ENCODE peak calls at places on chromosomes 4 and X, in five cellular contexts. Y is GM12878, Z is K562, L is GM12891, H is HepG2. R is an unnamed sample.

GRCh38 chr4:43718369-43718768 is 730.2 kb downstream of the KCTD8 start:
- DNase-seq in Y (no peak), L (no peak), Z (no peak), H (no peak), R (no peak)

GRCh38 chr4:118993329-118993728 is 104.7 kb downstream of the SYNPO2 start:
- DNase-seq in L (no peak), H (no peak), Y (no peak), Z (no peak), R (no peak)

GRCh38 chr4:20284990-20285389 is 33.3 kb downstream of the SLIT2 start:
- DNase-seq in Y (no peak), L (no peak), Z (peak), H (no peak), R (no peak)

GRCh38 chr4:182955411-182955810 is 38.2 kb upstream of the DCTD start:
- DNase-seq in H (no peak), L (no peak), Z (peak), Y (no peak), R (no peak)

GRCh38 chr4:6710282-6710681 is 617 bp upstream of the MRFAP1L1 start:
- DNase-seq in H (no peak), Y (no peak), Z (no peak), L (no peak), R (no peak)

GRCh38 chr4:62209757-62210156 is 1009.6 kb downstream of the ADGRL3 start:
- DNase-seq in Y (no peak), H (no peak), L (no peak), Z (no peak), R (no peak)

GRCh38 chr4:187770345-187770744 is 225.2 kb upstream of the ZFP42 start:
- DNase-seq in H (no peak), L (no peak), Z (no peak), Y (no peak), R (no peak)

GRCh38 chr4:67885727-67886126 is 1.9 kb upstream of the TMPRSS11D start:
- DNase-seq in Y (no peak), Z (no peak), H (no peak), L (no peak), R (no peak)

GRCh38 chr4:128716325-128716724 is 93.2 kb upstream of the JADE1 start:
- DNase-seq in L (no peak), Z (no peak), Y (no peak), H (no peak), R (no peak)

GRCh38 chr4:4860803-4861591 is 1.5 kb downstream of the MSX1 start:
- DNase-seq in Y (no peak), Z (no peak), L (no peak), H (peak), R (no peak)

GRCh38 chr4:109801895-109802319 is at the start of gene CFI:
- DNase-seq in L (no peak), Y (no peak), Z (peak), H (peak), R (no peak)

GRCh38 chr4:1248262-1249147 is at the start of gene CTBP1:
- DNase-seq in L (peak), Z (peak), H (peak), Y (no peak), R (peak)

GRCh38 chr4:153248641-153249198 is 44.5 kb downstream of the TRIM2 start:
- DNase-seq in H (no peak), Y (no peak), Z (no peak), L (no peak), R (no peak)

GRCh38 chr4:142128529-142128928 is 492.1 kb downstream of the IL15 start:
- DNase-seq in Y (no peak), H (no peak), L (no peak), Z (no peak), R (no peak)

GRCh38 chrX:149938427-149939270 is at the start of gene EOLA2:
- DNase-seq in L (peak), H (peak), Z (peak), Y (peak), R (peak)
- TF ChIP-seq POLR2AphosphoS5 in L (no peak), H (peak), Z (peak), Y (no peak), R (no peak)

DNA sequence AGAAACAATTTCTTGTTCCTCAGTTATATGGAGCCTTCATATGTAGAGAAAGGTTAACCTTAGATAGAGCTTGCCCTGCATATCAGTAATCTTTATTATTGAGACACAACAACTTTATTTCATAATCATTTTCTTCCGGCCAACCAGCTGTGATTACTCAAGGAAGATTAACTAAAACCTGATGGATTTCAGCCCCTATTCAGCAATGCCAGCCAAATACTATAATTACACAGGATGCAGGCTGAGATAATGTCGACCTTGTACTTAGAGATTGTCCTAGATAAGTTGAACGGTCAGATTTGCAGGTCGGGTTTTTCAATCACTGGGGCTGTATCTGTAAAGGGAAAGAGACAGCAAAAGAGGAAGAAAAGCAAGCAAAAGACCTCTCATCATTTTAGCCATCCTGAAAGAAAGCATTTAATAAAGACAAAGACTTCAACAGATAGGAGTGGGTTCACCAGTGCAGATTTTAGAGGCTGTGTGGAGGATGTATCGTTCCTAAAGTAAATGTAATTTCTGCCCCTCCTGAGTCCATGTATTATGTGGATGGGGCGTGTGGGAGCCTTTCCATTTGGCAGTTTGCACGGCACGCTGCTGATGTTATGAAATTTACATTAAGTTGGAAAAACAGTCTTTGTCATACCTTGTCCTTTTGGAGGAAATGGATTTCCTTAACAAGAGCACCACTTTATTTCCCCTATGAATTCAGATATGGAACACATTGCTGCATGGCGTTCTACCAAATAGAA is 496.6 kb downstream of the SPRY1 start:
- DNase-seq in L (no peak), H (peak), Y (no peak), Z (no peak), R (no peak)
- TF ChIP-seq TAF1 in L (no peak), H (no peak), Y (no peak), Z (no peak), R (no peak)

GRCh38 chr4:9919047-9919446 is 102.2 kb downstream of the SLC2A9 start:
- DNase-seq in Z (peak), H (no peak), L (no peak), Y (no peak), R (no peak)

GRCh38 chr4:9921326-9921725 is 100.0 kb downstream of the SLC2A9 start:
- DNase-seq in L (no peak), Z (no peak), H (no peak), Y (no peak), R (no peak)

GRCh38 chr4:9916937-9917336 is 104.4 kb downstream of the SLC2A9 start:
- DNase-seq in H (no peak), Z (no peak), Y (no peak), L (no peak), R (no peak)

GRCh38 chr4:9918475-9918874 is 102.8 kb downstream of the SLC2A9 start:
- DNase-seq in L (no peak), Z (no peak), Y (no peak), H (no peak), R (no peak)

DNA sequence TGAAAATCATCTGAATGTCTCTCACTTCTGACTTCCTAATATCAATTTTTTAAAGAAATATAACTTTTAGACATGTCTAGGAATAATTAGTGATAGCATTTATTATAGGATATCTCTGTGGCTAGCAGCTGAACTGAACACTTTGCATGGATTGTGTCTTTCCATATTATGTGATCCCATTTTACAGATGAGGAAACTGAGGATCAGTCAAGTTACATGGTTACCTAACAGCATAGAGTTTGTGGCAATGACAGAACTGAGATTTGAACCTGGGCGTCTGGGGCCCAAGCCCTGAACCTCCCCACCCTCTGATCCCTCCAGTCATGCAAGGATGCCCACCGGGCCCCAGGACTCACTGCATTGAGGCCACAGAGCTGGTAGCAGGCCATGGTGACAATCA is 101.3 kb downstream of the SLC2A9 start:
- DNase-seq in L (no peak), Z (no peak), H (no peak), Y (no peak), R (no peak)
- TF ChIP-seq POLR2AphosphoS5 in L (no peak), Z (no peak), H (no peak), Y (no peak), R (no peak)

GRCh38 chrX:47854474-47854873 is 17.8 kb downstream of the ZNF81 start:
- DNase-seq in Z (peak), Y (no peak), L (no peak), H (no peak), R (no peak)

GRCh38 chrX:47846070-47846469 is 9.4 kb downstream of the ZNF81 start:
- DNase-seq in Z (no peak), H (no peak), Y (no peak), L (no peak), R (no peak)

GRCh38 chrX:47849776-47850175 is 13.1 kb downstream of the ZNF81 start:
- DNase-seq in L (no peak), Z (no peak), H (no peak), Y (no peak), R (no peak)
- TF ChIP-seq TAF1 in L (no peak), Z (no peak), H (no peak), Y (no peak), R (no peak)

DNA sequence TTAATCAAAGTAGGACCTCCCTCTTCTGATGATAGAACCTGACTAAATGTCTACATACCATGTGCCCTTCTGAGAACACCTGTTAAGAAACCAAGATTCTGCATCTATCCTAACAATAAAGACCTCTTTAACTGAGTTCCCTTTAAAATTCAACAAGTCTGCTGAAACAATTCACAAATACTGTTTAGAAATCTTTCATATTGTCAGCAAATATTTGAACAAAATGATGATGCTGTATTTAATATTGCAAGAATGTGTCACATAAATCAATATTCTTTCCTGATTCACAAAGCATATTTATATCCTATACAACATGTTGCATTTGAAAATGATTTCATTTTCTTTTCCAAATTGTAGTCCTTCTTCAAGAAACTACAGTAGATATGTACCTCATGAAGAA is 59.6 kb upstream of the BMPR1B start:
- DNase-seq in Z (no peak), L (no peak), H (no peak), Y (no peak), R (no peak)
- TF ChIP-seq POLR2AphosphoS5 in Z (no peak), L (no peak), H (no peak), Y (no peak), R (no peak)

GRCh38 chrX:37785569-37785968 is 5.7 kb downstream of the CYBB start:
- DNase-seq in Y (no peak), Z (no peak), L (no peak), H (no peak), R (no peak)
- TF ChIP-seq TAF1 in Y (no peak), Z (no peak), L (no peak), H (no peak), R (no peak)

DNA sequence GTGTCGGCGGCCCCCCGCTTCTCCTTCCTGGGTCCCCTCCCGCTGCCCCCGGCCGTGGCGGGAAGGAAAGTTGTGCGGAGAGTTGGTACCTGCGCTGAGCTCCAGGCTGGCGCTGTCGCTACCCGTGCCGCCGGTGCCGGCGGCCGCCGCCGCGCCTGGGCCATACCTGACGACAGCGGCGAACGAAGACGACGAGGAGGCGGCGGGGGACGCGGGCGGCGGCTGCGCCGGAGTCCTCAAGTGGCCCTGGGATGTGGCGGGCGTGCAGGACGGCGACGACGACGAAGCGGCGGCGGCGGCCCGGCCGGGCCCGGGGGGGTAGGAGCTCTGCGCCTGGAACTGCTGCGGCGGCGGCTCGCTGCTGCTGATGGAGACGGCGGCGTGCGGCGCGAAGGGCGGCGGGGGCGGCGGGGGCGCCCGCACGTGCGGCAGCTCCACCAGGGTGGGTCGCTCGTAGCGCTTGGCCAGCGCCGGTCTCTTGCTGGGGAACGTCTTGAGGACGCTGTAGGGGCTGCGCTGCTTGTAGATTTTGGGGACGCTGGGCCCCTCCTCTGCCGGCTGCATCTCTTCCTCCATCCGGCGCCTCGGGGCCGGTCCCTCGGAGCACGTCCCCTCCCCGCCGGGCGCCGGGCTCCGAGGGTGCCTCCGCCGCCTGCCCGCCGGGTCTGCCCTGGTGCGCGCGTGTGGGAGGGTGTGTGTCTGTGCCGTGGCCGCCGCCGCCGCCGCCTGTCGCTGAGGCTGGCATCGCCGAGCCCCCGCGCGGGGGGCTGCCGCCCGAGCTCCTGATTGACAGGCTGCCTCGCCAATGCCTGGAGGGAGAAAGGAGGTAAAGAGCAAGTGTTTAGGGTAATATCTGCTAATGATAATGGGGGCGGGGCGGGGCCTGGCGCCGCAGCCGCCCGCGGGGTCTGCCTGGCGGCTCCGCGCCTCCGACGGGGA is 618 bp downstream of the BEND4 start:
- DNase-seq in Y (no peak), Z (no peak), L (peak), H (no peak), R (peak)
- TF ChIP-seq POLR2AphosphoS5 in Y (no peak), Z (no peak), L (no peak), H (no peak), R (no peak)

R was measured in GM12892.